ENCODE peak calls at places on chromosomes 1 and 21, in six cellular contexts. T, Z, W, S, U and E are unnamed samples.

GRCh38 chr1:173505401-173505800 is 28.3 kb downstream of the PRDX6 start:
- DNase-seq in U (no peak), S (no peak), T (no peak), W (no peak), Z (no peak), E (no peak)

GRCh38 chr21:34890724-34891609 is 158.1 kb downstream of the RUNX1 start:
- DNase-seq in S (no peak), W (no peak), Z (no peak), U (peak; percentile 57), T (peak; percentile 26), E (peak; percentile 61)

GRCh38 chr1:9630331-9631081 is 21.0 kb upstream of the PIK3CD start:
- DNase-seq in S (no peak), W (no peak), Z (no peak), U (no peak), T (no peak), E (no peak)

GRCh38 chr1:15352122-15352957 is 57.3 kb upstream of the EFHD2 start:
- DNase-seq in T (peak; percentile 77), W (no peak), Z (no peak), S (peak; percentile 96), U (peak; percentile 84), E (peak; percentile 54)

GRCh38 chr21:15552914-15553491 is 176.8 kb upstream of the USP25 start:
- DNase-seq in T (peak; percentile 46), W (no peak), Z (no peak), U (peak; percentile 7), S (peak; percentile 20), E (peak; percentile 1)

GRCh38 chr1:17545354-17545753 is 5.9 kb downstream of the ARHGEF10L start:
- DNase-seq in U (peak; percentile 72), T (peak; percentile 38), Z (no peak), S (peak; percentile 47), W (no peak), E (peak; percentile 72)

GRCh38 chr1:202130816-202131522 is 8.3 kb downstream of the GPR37L1 start:
- DNase-seq in W (no peak), U (no peak), Z (no peak), S (no peak), T (no peak), E (no peak)

GRCh38 chr1:10286244-10286643 is 75.9 kb downstream of the KIF1B start:
- DNase-seq in S (no peak), U (peak; percentile 12), Z (no peak), T (peak; percentile 86), W (no peak), E (peak; percentile 26)

GRCh38 chr1:52191395-52191965 is 49.6 kb downstream of the ZFYVE9 start:
- DNase-seq in U (no peak), S (no peak), W (no peak), T (no peak), Z (no peak), E (no peak)

GRCh38 chr1:14328687-14329086 is 269.8 kb upstream of the KAZN start:
- DNase-seq in W (no peak), Z (no peak), T (no peak), U (no peak), S (no peak), E (peak; percentile 22)

GRCh38 chr1:117147856-117148588 is 26.5 kb upstream of the TRIM45 start:
- DNase-seq in T (no peak), W (no peak), S (peak; percentile 70), Z (peak; percentile 30), U (no peak), E (peak; percentile 57)

GRCh38 chr1:193185861-193186714 is at the start of gene B3GALT2:
- DNase-seq in W (no peak), T (peak; percentile 66), S (no peak), Z (peak; percentile 50), U (peak; percentile 47), E (peak; percentile 65)

GRCh38 chr1:174077755-174078490 is 55.8 kb upstream of the RC3H1 start:
- DNase-seq in Z (no peak), U (peak; percentile 8), T (peak; percentile 26), W (no peak), S (no peak), E (peak; percentile 18)

GRCh38 chr1:34683616-34684015 is 71.2 kb upstream of the GJB5 start:
- DNase-seq in W (no peak), T (peak; percentile 9), U (no peak), Z (no peak), S (no peak), E (no peak)

GRCh38 chr1:30106125-30106524 is 617.3 kb downstream of the MATN1 start:
- DNase-seq in S (peak; percentile 21), W (no peak), Z (no peak), T (peak; percentile 11), U (peak; percentile 23), E (peak; percentile 26)

GRCh38 chr21:43810505-43811261 is 21.3 kb downstream of the RRP1 start:
- DNase-seq in W (peak; percentile 90), T (peak; percentile 74), Z (peak; percentile 31), U (peak; percentile 59), S (peak; percentile 66), E (peak; percentile 34)

GRCh38 chr1:3774503-3775247 is 2.1 kb downstream of the SMIM1 start:
- DNase-seq in S (no peak), Z (no peak), T (peak; percentile 81), W (no peak), U (peak; percentile 21), E (no peak)

GRCh38 chr1:7010534-7011200 is 225.4 kb downstream of the CAMTA1 start:
- DNase-seq in U (no peak), W (no peak), T (no peak), Z (no peak), S (no peak), E (no peak)

GRCh38 chr21:34795152-34796141 is 126.7 kb downstream of the CLIC6 start:
- DNase-seq in Z (no peak), S (peak; percentile 75), U (peak; percentile 80), W (no peak), T (peak; percentile 92), E (peak; percentile 77)

GRCh38 chr1:118483245-118484006 is 298.4 kb upstream of the SPAG17 start:
- DNase-seq in S (no peak), U (no peak), T (no peak), W (no peak), Z (no peak), E (no peak)

GRCh38 chr1:155499953-155500621 is 62.5 kb downstream of the ASH1L start:
- DNase-seq in T (no peak), S (no peak), Z (peak; percentile 35), U (no peak), W (no peak), E (peak; percentile 14)

GRCh38 chr1:59718989-59719360 is 95.8 kb upstream of the HOOK1 start:
- DNase-seq in W (no peak), T (peak; percentile 82), S (no peak), U (no peak), Z (no peak), E (no peak)

GRCh38 chr1:154221815-154222081 is 993 bp downstream of the UBAP2L start:
- DNase-seq in W (no peak), T (peak; percentile 29), S (peak; percentile 56), Z (no peak), U (peak; percentile 77), E (peak; percentile 79)

GRCh38 chr1:204883405-204883804 is 12.7 kb downstream of the NFASC start:
- DNase-seq in Z (no peak), T (peak; percentile 28), S (no peak), U (no peak), W (no peak), E (no peak)

GRCh38 chr1:168079761-168080160 is 57.0 kb downstream of the GPR161 start:
- DNase-seq in Z (no peak), U (peak; percentile 81), S (no peak), T (peak; percentile 22), W (no peak), E (no peak)

GRCh38 chr1:211247921-211248320 is 11.2 kb upstream of the RCOR3 start:
- DNase-seq in U (no peak), S (no peak), T (no peak), W (no peak), Z (no peak), E (no peak)

GRCh38 chr1:61459345-61459744 is 265.6 kb downstream of the TM2D1 start:
- DNase-seq in W (no peak), Z (no peak), S (no peak), U (no peak), T (no peak), E (no peak)

GRCh38 chr1:23169727-23170335 is 1.2 kb upstream of the LUZP1 start:
- DNase-seq in Z (no peak), W (no peak), U (peak; percentile 98), S (peak; percentile 43), T (peak; percentile 74), E (peak; percentile 70)

GRCh38 chr1:239539856-239540255 is 153.5 kb downstream of the CHRM3 start:
- DNase-seq in W (no peak), Z (no peak), S (no peak), T (no peak), U (no peak), E (no peak)